ENCODE peak calls at places on chromosomes 4 and X, in nine cellular contexts. L is neuronal stem cell; O is heart right ventricle; H is fibroblast of lung; K is cardiac muscle cell; B is aorta; E is GM23248; P is NT2/D1; I is CD8-positive, alpha-beta T cell. X is an unnamed sample. For H3K36me3, the result is how much of the 10 kb centered on the place peaks cover.

GRCh38 chrX:40008841-40009461 is 88.8 kb downstream of the BCOR start:
- DNase-seq in L (no peak), O (peak), H (peak), K (peak), B (peak), E (peak), P (no peak), I (peak), X (peak)

GRCh38 chr4:26434030-26434639 is 56.1 kb downstream of the CCKAR start:
- DNase-seq in L (no peak), O (no peak), H (peak), K (peak), B (no peak), E (peak), P (no peak), I (no peak), X (no peak)

GRCh38 chrX:52979568-52979967 is 21.2 kb upstream of the FAM156A start:
- DNase-seq in L (no peak), O (no peak), H (peak), K (peak), B (no peak), E (no peak), P (no peak), I (no peak), X (no peak)

GRCh38 chr4:148069086-148070010 is 337.5 kb downstream of the ARHGAP10 start:
- DNase-seq in L (no peak), O (no peak), H (no peak), K (no peak), B (no peak), E (no peak), P (no peak), I (no peak), X (no peak)

GRCh38 chrX:46642145-46642544 is 68.6 kb downstream of the CHST7 start:
- DNase-seq in L (no peak), O (peak), H (peak), K (peak), B (no peak), E (peak), P (no peak), I (no peak), X (no peak)

GRCh38 chrX:53288173-53288572 is 6.8 kb upstream of the IQSEC2 start:
- DNase-seq in L (peak), O (peak), H (peak), K (peak), B (no peak), E (no peak), P (peak), I (peak), X (peak)

GRCh38 chrX:31058284-31058683 is 13.6 kb downstream of the FTHL17 start:
- DNase-seq in L (no peak), O (no peak), H (no peak), K (no peak), B (no peak), E (no peak), P (no peak), I (no peak), X (no peak)

GRCh38 chrX:134990475-134991473 is at the start of gene SMIM10:
- DNase-seq in L (no peak), O (peak), H (peak), K (peak), B (peak), E (peak), P (no peak), I (peak), X (peak)

GRCh38 chrX:140346711-140347110 is 158.2 kb downstream of the SOX3 start:
- DNase-seq in L (no peak), O (no peak), H (no peak), K (no peak), B (no peak), E (peak), P (no peak), I (no peak), X (no peak)

GRCh38 chr4:41160010-41160789 is 54.1 kb downstream of the APBB2 start:
- DNase-seq in L (no peak), O (no peak), H (peak), K (peak), B (no peak), E (peak), P (no peak), I (no peak), X (peak)

GRCh38 chr4:35760706-35761278 is 483.5 kb downstream of the ARAP2 start:
- DNase-seq in L (no peak), O (no peak), H (no peak), K (no peak), B (no peak), E (no peak), P (no peak), I (no peak), X (no peak)

GRCh38 chr4:94532016-94532789 is 80.5 kb downstream of the PDLIM5 start:
- DNase-seq in L (no peak), O (no peak), H (peak), K (peak), B (no peak), E (peak), P (no peak), I (no peak), X (no peak)

DNA sequence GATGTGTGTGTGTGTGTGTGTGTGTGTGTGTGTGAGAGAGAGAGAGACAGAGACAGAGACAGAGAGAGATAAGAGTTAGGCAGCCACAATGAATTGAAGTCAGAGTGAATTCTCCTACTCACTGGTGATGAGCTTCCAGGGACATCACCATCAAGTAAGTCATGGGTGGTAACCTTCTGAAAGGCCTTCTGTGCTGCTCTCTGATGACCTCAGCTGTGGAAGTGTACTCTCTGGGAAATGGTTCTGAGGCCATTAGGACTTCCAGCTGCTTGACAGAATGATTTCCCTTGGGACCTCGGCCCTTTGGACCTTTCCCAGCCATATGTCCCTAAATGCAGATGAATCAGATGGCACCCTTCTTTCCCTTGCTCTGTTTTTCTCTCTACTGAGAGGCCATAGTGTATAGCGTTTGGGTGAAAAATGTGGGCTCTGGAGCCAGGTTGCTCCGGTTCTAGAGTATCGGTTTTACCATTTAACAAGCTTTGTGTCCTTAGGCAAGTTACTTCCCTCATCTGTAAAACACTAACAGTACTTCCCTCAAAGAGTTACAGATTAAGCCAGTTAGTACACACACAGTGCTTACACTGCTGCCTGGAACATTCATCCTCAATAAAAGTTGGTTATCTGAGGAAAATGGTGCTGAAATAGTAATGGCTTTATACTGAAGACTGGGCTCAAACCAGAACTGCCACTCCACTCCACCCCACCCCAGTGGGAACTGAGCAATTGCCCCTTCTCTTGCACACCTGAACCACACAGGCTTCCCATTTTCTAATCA is 7.6 kb downstream of the SEPTIN11 start:
- DNase-seq in L (no peak), O (peak), H (peak), K (no peak), B (no peak), E (peak), P (no peak), I (no peak), X (no peak)
- H3K36me3 ChIP-seq in L (under half), O (under half), H (under half), K (under half), B (under half), E (under half), P (half or more), I (under half), X (under half)

DNA sequence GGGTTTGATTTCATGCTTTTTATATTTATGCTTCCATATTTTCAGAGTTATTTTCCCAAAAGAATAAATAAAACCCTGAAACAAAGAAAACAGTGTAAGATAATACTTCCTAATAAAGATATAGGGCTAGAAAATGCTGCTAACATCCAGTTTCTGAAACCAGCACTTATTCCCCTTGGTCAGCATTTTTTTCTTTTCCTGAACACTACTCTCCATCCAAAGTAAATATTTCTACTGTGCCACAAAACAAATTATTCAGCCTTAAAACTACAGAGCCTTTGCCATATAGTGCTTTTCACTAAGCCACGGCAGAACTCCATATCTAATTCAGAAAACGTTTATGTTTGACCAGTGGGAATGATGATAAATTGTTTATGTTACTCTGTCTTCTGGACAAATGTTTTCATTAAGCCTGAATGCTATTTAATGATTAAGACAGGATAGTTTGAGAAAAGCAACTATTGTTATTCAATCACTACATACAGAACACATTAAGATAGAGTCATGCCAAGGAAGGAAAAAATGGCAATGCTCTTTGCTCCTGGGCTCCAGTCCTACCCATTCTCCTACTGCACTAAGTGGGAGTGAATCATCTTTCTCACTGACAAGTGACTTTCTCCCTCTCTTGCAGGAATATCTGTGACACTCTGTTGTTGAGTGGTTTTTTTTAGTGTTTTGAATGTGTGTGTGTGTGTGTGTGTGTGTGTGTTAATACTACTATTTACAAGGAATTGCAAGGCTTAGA is 723.9 kb downstream of the FAT4 start:
- DNase-seq in L (no peak), O (no peak), H (peak), K (no peak), B (no peak), E (no peak), P (no peak), I (no peak), X (no peak)
- H3K36me3 ChIP-seq in L (under half), O (under half), H (under half), K (under half), B (under half), E (under half), P (under half), I (under half), X (under half)

GRCh38 chr4:5696341-5696740 is 12.0 kb downstream of the EVC2 start:
- DNase-seq in L (no peak), O (no peak), H (no peak), K (no peak), B (no peak), E (no peak), P (no peak), I (no peak), X (no peak)
- H3K36me3 ChIP-seq in L (under half), O (under half), H (under half), K (under half), B (under half), E (under half), P (half or more), I (under half), X (under half)

GRCh38 chr4:1900087-1900433 is 28.9 kb downstream of the NSD2 start:
- DNase-seq in L (no peak), O (no peak), H (no peak), K (no peak), B (no peak), E (no peak), P (no peak), I (no peak), X (no peak)
- H3K36me3 ChIP-seq in L (under half), O (under half), H (under half), K (under half), B (under half), E (under half), P (half or more), I (under half), X (under half)

GRCh38 chr4:168842186-168842585 is 167.9 kb downstream of the CBR4 start:
- DNase-seq in L (no peak), O (no peak), H (no peak), K (no peak), B (no peak), E (no peak), P (no peak), I (no peak), X (no peak)
- H3K36me3 ChIP-seq in L (under half), O (under half), H (under half), K (under half), B (under half), E (under half), P (under half), I (under half), X (under half)

DNA sequence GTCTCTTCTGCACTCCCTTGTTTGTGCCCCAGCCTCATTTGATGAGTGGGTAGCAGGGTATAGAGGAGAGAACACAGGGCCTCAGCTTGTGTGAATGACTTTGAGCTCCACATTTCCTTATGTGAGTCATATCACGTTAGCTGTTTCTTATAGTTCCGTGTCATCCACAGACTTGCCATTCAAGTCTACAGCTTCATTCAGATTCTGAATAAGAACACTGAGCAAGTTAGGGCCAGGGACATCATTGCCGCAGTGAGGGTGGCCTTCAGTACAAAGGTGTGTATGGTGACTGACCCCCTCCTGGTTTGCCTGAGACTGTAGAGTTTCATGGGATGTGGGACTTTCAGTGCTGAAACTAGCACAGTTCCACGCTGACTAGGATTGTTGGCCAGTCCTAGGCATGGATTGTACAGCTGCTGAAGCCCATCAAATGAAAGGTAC is 23.6 kb downstream of the KLF3 start:
- DNase-seq in L (no peak), O (no peak), H (no peak), K (no peak), B (no peak), E (peak), P (no peak), I (no peak), X (no peak)
- H3K36me3 ChIP-seq in L (under half), O (half or more), H (under half), K (under half), B (under half), E (under half), P (half or more), I (under half), X (under half)

DNA sequence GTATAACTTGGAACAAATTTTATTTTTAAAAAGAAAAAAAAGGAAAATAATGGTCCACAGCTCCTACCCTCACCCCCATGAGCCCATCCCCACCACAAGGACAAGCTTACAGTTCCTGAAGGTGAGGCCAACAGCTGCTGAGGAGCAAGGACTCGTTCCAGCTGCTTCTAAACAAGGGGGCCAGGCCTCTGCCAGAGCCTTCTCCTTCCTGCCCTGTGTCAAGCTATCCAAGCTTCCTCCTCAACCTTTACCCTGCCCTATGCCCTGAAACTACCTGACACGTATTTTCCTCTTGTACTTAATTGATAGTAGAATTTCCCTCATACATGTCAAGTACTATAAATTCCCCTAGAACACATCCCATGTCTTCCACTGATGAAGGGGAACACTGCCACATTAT is 8.8 kb downstream of the SH3D19 start:
- DNase-seq in L (no peak), O (no peak), H (no peak), K (no peak), B (no peak), E (no peak), P (no peak), I (no peak), X (no peak)
- H3K36me3 ChIP-seq in L (under half), O (under half), H (under half), K (under half), B (under half), E (under half), P (under half), I (under half), X (under half)

X was measured in uterus.